ENCODE peak calls at places on chromosomes 2 and 18, in nine cellular contexts. N is T47D; R is stimulated activated effector memory CD8-positive, alpha-beta T cell treated with anti-CD3 and anti-CD28 coated beads, Interleukin-12 subunit alpha, Interleukin-12 subunit beta, amount 100 ng/mL, for 72 hours; G is anterior cingulate cortex; Y is pancreas; H is epithelial cell of prostate; D is psoas muscle; I is lower lobe of right lung; P is GF-D8. L is an unnamed sample.

GRCh38 chr18:9854801-9855676 is 30.7 kb upstream of the TXNDC2 start:
- DNase-seq in N (no peak), R (no peak), G (no peak), Y (no peak), H (no peak), D (no peak), I (peak), P (no peak), L (no peak)

GRCh38 chr18:30970201-30970816 is 72.2 kb downstream of the DSC3 start:
- DNase-seq in N (peak), R (no peak), G (no peak), Y (no peak), H (no peak), D (no peak), I (no peak), P (no peak), L (no peak)

GRCh38 chr2:45743531-45744391 is 92.3 kb downstream of the PRKCE start:
- DNase-seq in N (no peak), R (no peak), G (no peak), Y (no peak), H (no peak), D (peak), I (no peak), P (no peak), L (no peak)

GRCh38 chr2:142880275-142880674 is 2.8 kb downstream of the KYNU start:
- DNase-seq in N (no peak), R (no peak), G (no peak), Y (no peak), H (peak), D (no peak), I (no peak), P (no peak), L (no peak)

GRCh38 chr2:148720501-148720998 is 76.0 kb downstream of the EPC2 start:
- DNase-seq in N (no peak), R (no peak), G (no peak), Y (no peak), H (no peak), D (no peak), I (peak), P (no peak), L (peak)

GRCh38 chr2:166084301-166084700 is 43.5 kb downstream of the SCN1A start:
- DNase-seq in N (no peak), R (no peak), G (no peak), Y (no peak), H (no peak), D (no peak), I (no peak), P (no peak), L (no peak)

GRCh38 chr18:57649536-57650495 is 28.2 kb upstream of the NARS1 start:
- DNase-seq in N (no peak), R (no peak), G (no peak), Y (no peak), H (peak), D (no peak), I (no peak), P (peak), L (no peak)

GRCh38 chr2:113838744-113839444 is 51.0 kb upstream of the ACTR3 start:
- DNase-seq in N (no peak), R (no peak), G (no peak), Y (no peak), H (no peak), D (no peak), I (no peak), P (no peak), L (no peak)

GRCh38 chr2:75619992-75620740 is 26.4 kb upstream of the MRPL19 start:
- DNase-seq in N (no peak), R (no peak), G (no peak), Y (no peak), H (no peak), D (no peak), I (no peak), P (no peak), L (no peak)

GRCh38 chr2:28750316-28751101 is 1.1 kb upstream of the PPP1CB start:
- DNase-seq in N (peak), R (peak), G (no peak), Y (no peak), H (no peak), D (no peak), I (no peak), P (peak), L (no peak)

GRCh38 chr18:332007-332406 is 64.2 kb upstream of the THOC1 start:
- DNase-seq in N (no peak), R (no peak), G (no peak), Y (no peak), H (no peak), D (peak), I (peak), P (no peak), L (no peak)

GRCh38 chr18:71831039-71831438 is 713.1 kb downstream of the CBLN2 start:
- DNase-seq in N (peak), R (no peak), G (no peak), Y (no peak), H (peak), D (no peak), I (no peak), P (no peak), L (no peak)

GRCh38 chr18:49048361-49048760 is 97.6 kb upstream of the SMAD7 start:
- DNase-seq in N (no peak), R (no peak), G (no peak), Y (no peak), H (no peak), D (no peak), I (no peak), P (no peak), L (no peak)

GRCh38 chr18:13137939-13138821 is 80.4 kb upstream of the LDLRAD4 start:
- DNase-seq in N (no peak), R (no peak), G (no peak), Y (no peak), H (no peak), D (peak), I (peak), P (peak), L (peak)

GRCh38 chr18:71707985-71708500 is 836.1 kb downstream of the CBLN2 start:
- DNase-seq in N (no peak), R (no peak), G (no peak), Y (no peak), H (peak), D (no peak), I (no peak), P (no peak), L (no peak)

GRCh38 chr2:20487030-20487391 is 40.1 kb downstream of the RHOB start:
- DNase-seq in N (no peak), R (no peak), G (no peak), Y (no peak), H (no peak), D (no peak), I (no peak), P (no peak), L (no peak)

GRCh38 chr2:179768765-179769164 is 92.6 kb downstream of the ZNF385B start:
- DNase-seq in N (no peak), R (no peak), G (no peak), Y (no peak), H (no peak), D (no peak), I (no peak), P (no peak), L (no peak)

GRCh38 chr2:53452957-53453748 is 314.5 kb upstream of the CHAC2 start:
- DNase-seq in N (peak), R (no peak), G (no peak), Y (peak), H (no peak), D (no peak), I (no peak), P (no peak), L (no peak)

GRCh38 chr2:73939419-73939818 is 12.7 kb downstream of the DGUOK start:
- DNase-seq in N (peak), R (no peak), G (no peak), Y (peak), H (peak), D (no peak), I (peak), P (peak), L (no peak)

GRCh38 chr2:67242456-67242855 is 154.7 kb upstream of the ETAA1 start:
- DNase-seq in N (no peak), R (no peak), G (no peak), Y (no peak), H (no peak), D (no peak), I (no peak), P (no peak), L (no peak)

GRCh38 chr18:6058941-6059340 is 163.6 kb upstream of the TMEM200C start:
- DNase-seq in N (no peak), R (no peak), G (no peak), Y (no peak), H (no peak), D (no peak), I (no peak), P (no peak), L (peak)

L was measured in dorsolateral prefrontal cortex.